ENCODE peak calls at places on chromosomes 5 and 9, in nine cellular contexts. T is tibial artery; Q is left cardiac atrium; J is colonic mucosa; V is mesendoderm; Z is EL; S is NB4; W is lower lobe of right lung; N is stimulated activated CD4-positive, alpha-beta T cell treated with anti-CD3 and anti-CD28 coated beads, Interleukin-15, amount 100 ng/mL, for 1 hour. B is an unnamed sample.

GRCh38 chr9:135048758-135049284 is 38.6 kb upstream of the OLFM1 start:
- DNase-seq in S (no peak), Q (no peak), Z (no peak), N (no peak), T (peak), V (no peak), W (peak), J (no peak), B (no peak)

GRCh38 chr9:134391319-134392231 is 65.3 kb downstream of the RXRA start:
- DNase-seq in T (no peak), S (no peak), J (no peak), Q (no peak), W (no peak), N (peak), Z (no peak), V (no peak), B (peak)

GRCh38 chr5:171484460-171484899 is 65.0 kb downstream of the FGF18 start:
- DNase-seq in V (no peak), T (no peak), Z (peak), W (no peak), Q (peak), S (peak), N (peak), J (peak), B (peak)

GRCh38 chr9:69122391-69123141 is 51.5 kb upstream of the TJP2 start:
- DNase-seq in S (no peak), W (no peak), Z (peak), J (peak), N (no peak), Q (no peak), V (peak), T (no peak), B (no peak)

GRCh38 chr5:21834863-21835262 is 1018.3 kb downstream of the CDH12 start:
- DNase-seq in Q (no peak), T (no peak), S (no peak), V (peak), Z (no peak), J (no peak), N (no peak), W (no peak), B (no peak)

GRCh38 chr5:98314262-98314661 is 459.2 kb upstream of the RGMB start:
- DNase-seq in T (no peak), J (no peak), Z (peak), N (no peak), W (no peak), S (no peak), V (no peak), Q (no peak), B (no peak)

GRCh38 chr9:131297903-131298302 is 8.4 kb downstream of the PLPP7 start:
- DNase-seq in Z (no peak), S (no peak), N (no peak), Q (no peak), W (no peak), T (no peak), J (no peak), V (no peak), B (no peak)

GRCh38 chr9:77848897-77849296 is 182.7 kb downstream of the GNAQ start:
- DNase-seq in S (peak), Z (peak), Q (peak), V (peak), T (peak), W (peak), J (no peak), N (no peak), B (no peak)

GRCh38 chr5:171647043-171647899 is 138.3 kb upstream of the SMIM23 start:
- DNase-seq in V (peak), S (peak), Z (peak), W (no peak), N (no peak), J (no peak), T (no peak), Q (no peak), B (no peak)

GRCh38 chr5:131974956-131975726 is 29.7 kb upstream of the MEIKIN start:
- DNase-seq in T (no peak), J (no peak), V (peak), W (no peak), Q (no peak), S (no peak), Z (no peak), N (no peak), B (no peak)

GRCh38 chr9:93184439-93185221 is 691 bp downstream of the WNK2 start:
- DNase-seq in T (no peak), Q (no peak), V (peak), S (no peak), N (no peak), J (peak), W (no peak), Z (no peak), B (peak)

GRCh38 chr9:131434673-131435072 is 40.8 kb downstream of the PRRC2B start:
- DNase-seq in Q (no peak), Z (no peak), V (no peak), N (no peak), W (no peak), J (no peak), T (no peak), S (no peak), B (no peak)

GRCh38 chr5:1511651-1512540 is 11.9 kb downstream of the LPCAT1 start:
- DNase-seq in J (peak), W (no peak), S (peak), N (no peak), Q (peak), Z (peak), V (peak), T (peak), B (no peak)

GRCh38 chr9:95008151-95008771 is 281.8 kb downstream of the AOPEP start:
- DNase-seq in Q (no peak), N (no peak), W (peak), Z (peak), J (peak), S (no peak), T (no peak), V (peak), B (no peak)